ENCODE peak calls at places on chromosome 5, in five cellular contexts. One of them, this sample, is unnamed. For H3K4me1, the result is how much of the 10 kb centered on the place peaks cover.

GRCh38 chr5:95284512-95285405 is at the start of gene MCTP1:
- DNase-seq in H1: peak
- DNase-seq in aorta: peak
- DNase-seq in GM23248: peak
- DNase-seq in prostate gland: no peak
- DNase-seq in this sample: peak

GRCh38 chr5:103119067-103119764 is 722 bp downstream of the GIN1 start:
- DNase-seq in H1: no peak
- DNase-seq in aorta: no peak
- DNase-seq in GM23248: peak
- DNase-seq in prostate gland: no peak
- DNase-seq in this sample: no peak

GRCh38 chr5:82129723-82130285 is 148.3 kb downstream of the RPS23 start:
- DNase-seq in H1: no peak
- DNase-seq in prostate gland: no peak
- DNase-seq in aorta: no peak
- DNase-seq in GM23248: no peak
- DNase-seq in this sample: no peak

GRCh38 chr5:165705960-165706359 is 2200.5 kb downstream of the MAT2B start:
- DNase-seq in GM23248: no peak
- DNase-seq in prostate gland: no peak
- DNase-seq in aorta: no peak
- DNase-seq in H1: no peak
- DNase-seq in this sample: no peak

GRCh38 chr5:32020271-32020670 is 153.8 kb downstream of the GOLPH3 start:
- DNase-seq in H1: no peak
- DNase-seq in prostate gland: no peak
- DNase-seq in aorta: no peak
- DNase-seq in GM23248: no peak
- DNase-seq in this sample: no peak

GRCh38 chr5:167063788-167064187 is 1227.7 kb upstream of the WWC1 start:
- DNase-seq in prostate gland: no peak
- DNase-seq in GM23248: no peak
- DNase-seq in aorta: no peak
- DNase-seq in H1: no peak
- DNase-seq in this sample: no peak

GRCh38 chr5:42992035-42992570 is 48.0 kb downstream of the ANXA2R start:
- DNase-seq in GM23248: peak
- DNase-seq in prostate gland: peak
- DNase-seq in aorta: peak
- DNase-seq in H1: peak
- DNase-seq in this sample: peak

GRCh38 chr5:107487056-107487461 is 183.7 kb downstream of the EFNA5 start:
- DNase-seq in prostate gland: no peak
- DNase-seq in H1: no peak
- DNase-seq in aorta: no peak
- DNase-seq in GM23248: peak
- DNase-seq in this sample: no peak

GRCh38 chr5:53448851-53449250 is 31.6 kb upstream of the FST start:
- DNase-seq in GM23248: no peak
- DNase-seq in aorta: no peak
- DNase-seq in H1: no peak
- DNase-seq in prostate gland: no peak
- DNase-seq in this sample: no peak

GRCh38 chr5:157384971-157385709 is 74.9 kb upstream of the NIPAL4 start:
- DNase-seq in aorta: peak
- DNase-seq in GM23248: peak
- DNase-seq in H1: no peak
- DNase-seq in prostate gland: peak
- DNase-seq in this sample: peak

GRCh38 chr5:155471027-155471426 is 457.5 kb downstream of the KIF4B start:
- DNase-seq in aorta: no peak
- DNase-seq in GM23248: no peak
- DNase-seq in prostate gland: no peak
- DNase-seq in H1: no peak
- DNase-seq in this sample: no peak

GRCh38 chr5:178279723-178280438 is 47.3 kb upstream of the PHYKPL start:
- DNase-seq in aorta: peak
- DNase-seq in H1: peak
- DNase-seq in prostate gland: peak
- DNase-seq in GM23248: peak
- DNase-seq in this sample: peak

GRCh38 chr5:10913846-10914245 is 152.8 kb upstream of the DAP start:
- DNase-seq in aorta: no peak
- DNase-seq in GM23248: peak
- DNase-seq in prostate gland: no peak
- DNase-seq in H1: no peak
- DNase-seq in this sample: no peak

GRCh38 chr5:78992136-78992535 is 7.0 kb upstream of the ARSB start:
- DNase-seq in prostate gland: no peak
- DNase-seq in GM23248: no peak
- DNase-seq in H1: no peak
- DNase-seq in aorta: no peak
- DNase-seq in this sample: no peak

GRCh38 chr5:91183743-91184142 is 199.4 kb downstream of the ARRDC3 start:
- DNase-seq in aorta: no peak
- DNase-seq in prostate gland: no peak
- DNase-seq in H1: no peak
- DNase-seq in GM23248: no peak
- DNase-seq in this sample: peak

GRCh38 chr5:170817195-170817594 is 33.7 kb downstream of the GABRP start:
- DNase-seq in aorta: no peak
- DNase-seq in H1: no peak
- DNase-seq in prostate gland: no peak
- DNase-seq in GM23248: no peak
- DNase-seq in this sample: no peak

GRCh38 chr5:109823597-109823996 is 133.9 kb downstream of the MAN2A1 start:
- DNase-seq in H1: no peak
- DNase-seq in aorta: no peak
- DNase-seq in GM23248: no peak
- DNase-seq in prostate gland: no peak
- DNase-seq in this sample: no peak

DNA sequence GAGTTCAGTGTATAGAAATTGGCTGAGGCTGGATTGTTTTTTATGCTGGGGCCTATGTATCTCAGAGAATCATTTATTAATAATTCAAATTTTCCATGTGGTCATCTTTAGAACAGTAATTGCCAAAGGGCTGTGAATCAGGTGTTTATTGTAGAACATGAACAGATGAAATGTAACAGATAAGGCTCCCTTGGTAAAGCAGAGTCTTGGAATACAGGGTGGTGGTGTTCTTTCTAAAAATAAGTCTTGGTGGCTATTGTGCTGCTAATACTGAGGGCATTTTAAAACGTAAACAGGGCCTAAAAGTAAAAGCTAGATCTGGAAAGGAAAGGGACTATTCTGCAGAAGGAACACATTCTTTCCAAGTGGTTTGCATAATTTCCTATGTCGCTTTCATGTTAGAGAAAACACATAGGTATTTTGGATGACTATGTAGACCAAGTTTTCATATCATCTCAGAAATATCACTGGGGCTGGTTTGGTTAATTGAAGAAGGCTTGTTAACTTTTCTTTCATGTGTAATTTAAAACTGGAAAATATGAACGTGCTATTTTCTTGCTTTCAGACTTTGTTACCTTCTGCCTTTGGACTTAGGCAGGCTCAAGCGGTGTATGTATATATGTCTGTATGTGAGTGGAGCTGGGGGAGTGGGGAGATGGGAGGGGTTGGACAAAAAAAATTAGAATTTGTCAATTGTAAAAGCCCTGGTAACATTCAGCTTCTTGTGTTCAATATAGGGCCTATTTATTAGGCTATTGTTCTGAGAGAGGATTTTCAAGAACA is 119.9 kb upstream of the ANKRD55 start:
- DNase-seq in aorta: no peak
- DNase-seq in GM23248: no peak
- DNase-seq in H1: no peak
- DNase-seq in prostate gland: no peak
- DNase-seq in this sample: no peak
- H3K4me1 ChIP-seq in aorta: under half
- H3K4me1 ChIP-seq in GM23248: under half
- H3K4me1 ChIP-seq in H1: under half
- H3K4me1 ChIP-seq in prostate gland: under half
- H3K4me1 ChIP-seq in this sample: under half

GRCh38 chr5:141838326-141839014 is 39.7 kb downstream of the PCDH1 start:
- DNase-seq in prostate gland: no peak
- DNase-seq in aorta: no peak
- DNase-seq in H1: peak
- DNase-seq in GM23248: no peak
- DNase-seq in this sample: no peak
- H3K4me1 ChIP-seq in prostate gland: under half
- H3K4me1 ChIP-seq in aorta: under half
- H3K4me1 ChIP-seq in H1: under half
- H3K4me1 ChIP-seq in GM23248: under half
- H3K4me1 ChIP-seq in this sample: under half

DNA sequence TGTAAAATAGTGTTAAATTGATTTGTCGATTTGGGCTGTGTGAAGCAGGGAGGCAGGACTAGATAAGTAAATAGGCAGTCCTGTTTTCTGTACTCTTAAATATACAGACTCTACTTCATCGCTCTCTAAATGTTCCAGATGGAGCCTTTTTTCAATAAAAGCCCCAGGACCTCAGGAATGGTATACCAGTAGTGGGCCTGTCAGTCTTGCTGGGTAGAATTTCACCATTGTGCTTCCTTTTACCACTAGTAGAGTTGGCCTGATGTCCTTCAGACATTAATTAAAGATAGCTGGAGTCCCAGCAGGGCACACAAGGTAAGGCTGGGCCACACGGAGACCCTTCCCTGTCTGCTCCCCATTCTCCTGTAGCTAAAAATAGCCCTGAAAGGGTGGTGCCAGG is 6.0 kb downstream of the SNX18 start:
- DNase-seq in H1: no peak
- DNase-seq in GM23248: no peak
- DNase-seq in aorta: no peak
- DNase-seq in prostate gland: no peak
- DNase-seq in this sample: no peak
- H3K4me1 ChIP-seq in H1: under half
- H3K4me1 ChIP-seq in GM23248: under half
- H3K4me1 ChIP-seq in aorta: under half
- H3K4me1 ChIP-seq in prostate gland: under half
- H3K4me1 ChIP-seq in this sample: half or more

DNA sequence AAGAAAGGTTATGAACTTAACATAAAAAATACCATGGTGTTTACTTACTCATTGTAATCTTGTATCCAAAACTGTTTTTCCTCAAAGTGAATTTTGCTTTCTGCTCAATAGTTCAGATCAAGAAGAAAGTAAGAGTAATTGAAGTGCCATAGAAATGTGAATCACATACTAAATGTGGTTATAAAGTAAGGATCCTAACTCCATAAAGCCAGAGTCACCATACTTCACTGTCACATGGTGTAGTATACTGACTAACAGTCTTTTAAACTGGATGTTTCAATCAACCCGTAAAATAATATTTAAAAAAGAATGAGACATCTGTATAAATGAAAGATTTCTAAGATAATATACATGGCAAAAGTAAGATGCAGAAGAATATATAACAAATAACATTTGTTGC is 72.1 kb downstream of the NIPBL start:
- DNase-seq in GM23248: peak
- DNase-seq in H1: no peak
- DNase-seq in prostate gland: no peak
- DNase-seq in aorta: no peak
- DNase-seq in this sample: no peak
- H3K4me1 ChIP-seq in GM23248: half or more
- H3K4me1 ChIP-seq in H1: under half
- H3K4me1 ChIP-seq in prostate gland: under half
- H3K4me1 ChIP-seq in aorta: under half
- H3K4me1 ChIP-seq in this sample: under half

GRCh38 chr5:93606384-93606752 is 23.3 kb downstream of the NR2F1 start:
- DNase-seq in aorta: no peak
- DNase-seq in prostate gland: no peak
- DNase-seq in H1: no peak
- DNase-seq in GM23248: no peak
- DNase-seq in this sample: no peak
- H3K4me1 ChIP-seq in aorta: under half
- H3K4me1 ChIP-seq in prostate gland: under half
- H3K4me1 ChIP-seq in H1: under half
- H3K4me1 ChIP-seq in GM23248: under half
- H3K4me1 ChIP-seq in this sample: under half

GRCh38 chr5:14599717-14600116 is 18.1 kb downstream of the OTULINL start:
- DNase-seq in aorta: no peak
- DNase-seq in prostate gland: no peak
- DNase-seq in H1: no peak
- DNase-seq in GM23248: no peak
- DNase-seq in this sample: no peak

GRCh38 chr5:14598225-14598624 is 16.6 kb downstream of the OTULINL start:
- DNase-seq in aorta: no peak
- DNase-seq in prostate gland: no peak
- DNase-seq in GM23248: no peak
- DNase-seq in H1: no peak
- DNase-seq in this sample: no peak

GRCh38 chr5:14600846-14601245 is 19.3 kb downstream of the OTULINL start:
- DNase-seq in prostate gland: no peak
- DNase-seq in aorta: no peak
- DNase-seq in GM23248: no peak
- DNase-seq in H1: no peak
- DNase-seq in this sample: no peak

GRCh38 chr5:14607089-14607488 is 25.5 kb downstream of the OTULINL start:
- DNase-seq in prostate gland: no peak
- DNase-seq in H1: no peak
- DNase-seq in GM23248: no peak
- DNase-seq in aorta: no peak
- DNase-seq in this sample: no peak

GRCh38 chr5:14603141-14603540 is 21.5 kb downstream of the OTULINL start:
- DNase-seq in GM23248: no peak
- DNase-seq in H1: no peak
- DNase-seq in aorta: no peak
- DNase-seq in prostate gland: no peak
- DNase-seq in this sample: no peak
- H3K4me1 ChIP-seq in GM23248: under half
- H3K4me1 ChIP-seq in H1: under half
- H3K4me1 ChIP-seq in aorta: under half
- H3K4me1 ChIP-seq in prostate gland: under half
- H3K4me1 ChIP-seq in this sample: under half

GRCh38 chr5:186091-187041 is 4.9 kb upstream of the LRRC14B start:
- DNase-seq in prostate gland: no peak
- DNase-seq in H1: no peak
- DNase-seq in aorta: no peak
- DNase-seq in GM23248: no peak
- DNase-seq in this sample: no peak
- H3K4me1 ChIP-seq in prostate gland: under half
- H3K4me1 ChIP-seq in H1: under half
- H3K4me1 ChIP-seq in aorta: under half
- H3K4me1 ChIP-seq in GM23248: under half
- H3K4me1 ChIP-seq in this sample: under half

This sample was measured in thyroid gland.